ENCODE peak calls at places on chromosomes 11 and 22, in six cellular contexts. L, X, P, Z, N and J are unnamed samples.

GRCh38 chr11:95144313-95145235 is 54.9 kb downstream of the ENDOD1 start:
- DNase-seq in L (no peak), X (no peak), N (no peak), P (no peak), Z (no peak), J (no peak)

GRCh38 chr11:122186439-122187080 is 70.5 kb upstream of the BLID start:
- DNase-seq in P (peak; percentile 97), N (no peak), X (no peak), Z (no peak), L (no peak), J (no peak)

GRCh38 chr11:62399172-62399867 is 19.5 kb upstream of the SCGB1A1 start:
- DNase-seq in L (no peak), N (no peak), X (no peak), P (no peak), Z (no peak), J (peak; percentile 22)

GRCh38 chr11:27350503-27350902 is 12.5 kb downstream of the CCDC34 start:
- DNase-seq in X (no peak), P (no peak), Z (no peak), L (no peak), N (no peak), J (no peak)

GRCh38 chr11:6654281-6655019 is 1.2 kb downstream of the DCHS1 start:
- DNase-seq in L (no peak), Z (no peak), X (no peak), P (no peak), N (no peak), J (no peak)

GRCh38 chr11:4797212-4797611 is 7.0 kb downstream of the OR52R1 start:
- DNase-seq in N (no peak), X (no peak), L (no peak), Z (no peak), P (no peak), J (no peak)

GRCh38 chr11:108858624-108859023 is 193.8 kb downstream of the DDX10 start:
- DNase-seq in Z (no peak), P (no peak), N (no peak), L (no peak), X (no peak), J (no peak)

GRCh38 chr11:68261749-68262543 is 9.8 kb downstream of the C11orf24 start:
- DNase-seq in Z (no peak), N (no peak), P (no peak), X (no peak), L (peak; percentile 44), J (no peak)

GRCh38 chr11:95121687-95122086 is 32.0 kb downstream of the ENDOD1 start:
- DNase-seq in X (no peak), N (no peak), Z (no peak), P (no peak), L (no peak), J (no peak)

GRCh38 chr11:45079943-45080719 is 66.3 kb upstream of the PRDM11 start:
- DNase-seq in P (no peak), Z (peak; percentile 38), X (no peak), L (no peak), N (no peak), J (peak; percentile 45)

GRCh38 chr11:129967996-129968395 is 34.6 kb downstream of the PRDM10 start:
- DNase-seq in L (no peak), X (no peak), N (no peak), P (no peak), Z (no peak), J (no peak)

GRCh38 chr11:114307524-114308203 is 11.5 kb downstream of the NNMT start:
- DNase-seq in N (no peak), X (peak; percentile 76), Z (no peak), P (peak; percentile 59), L (peak; percentile 91), J (peak; percentile 57)

GRCh38 chr11:74671520-74672196 is 59.6 kb downstream of the CHRDL2 start:
- DNase-seq in P (peak; percentile 86), X (no peak), Z (no peak), L (no peak), N (no peak), J (no peak)

GRCh38 chr11:27663294-27663693 is 37.0 kb downstream of the BDNF start:
- DNase-seq in X (no peak), Z (no peak), P (no peak), L (no peak), N (no peak), J (no peak)

GRCh38 chr11:109859325-109859724 is 233.9 kb upstream of the ZC3H12C start:
- DNase-seq in N (no peak), P (peak; percentile 92), L (no peak), X (no peak), Z (no peak), J (no peak)

GRCh38 chr11:17986007-17986710 is 26.7 kb downstream of the SERGEF start:
- DNase-seq in X (peak; percentile 45), Z (no peak), L (no peak), P (peak; percentile 90), N (no peak), J (no peak)

GRCh38 chr22:33302049-33302545 is 243.9 kb upstream of the SYN3 start:
- DNase-seq in P (peak; percentile 60), L (peak; percentile 90), X (peak; percentile 81), N (peak; percentile 8), Z (peak; percentile 3), J (peak; percentile 79)

GRCh38 chr11:11313426-11313825 is 39.6 kb downstream of the CSNK2A3 start:
- DNase-seq in Z (no peak), X (peak; percentile 29), P (peak; percentile 50), N (no peak), L (no peak), J (no peak)

GRCh38 chr11:113567867-113568266 is 92.7 kb upstream of the DRD2 start:
- DNase-seq in N (no peak), X (no peak), P (no peak), L (no peak), Z (no peak), J (no peak)

GRCh38 chr11:73950869-73951710 is at the start of gene DNAJB13:
- DNase-seq in N (no peak), Z (no peak), X (no peak), P (peak; percentile 60), L (no peak), J (no peak)

GRCh38 chr22:46551321-46551720 is 13.9 kb upstream of the CELSR1 start:
- DNase-seq in Z (no peak), N (no peak), P (no peak), L (no peak), X (no peak), J (no peak)
- H3K27ac ChIP-seq in Z (no peak overlapping the region), N (no peak overlapping the region), P (no peak overlapping the region), L (no peak overlapping the region), X (no peak overlapping the region), J (no peak overlapping the region)

DNA sequence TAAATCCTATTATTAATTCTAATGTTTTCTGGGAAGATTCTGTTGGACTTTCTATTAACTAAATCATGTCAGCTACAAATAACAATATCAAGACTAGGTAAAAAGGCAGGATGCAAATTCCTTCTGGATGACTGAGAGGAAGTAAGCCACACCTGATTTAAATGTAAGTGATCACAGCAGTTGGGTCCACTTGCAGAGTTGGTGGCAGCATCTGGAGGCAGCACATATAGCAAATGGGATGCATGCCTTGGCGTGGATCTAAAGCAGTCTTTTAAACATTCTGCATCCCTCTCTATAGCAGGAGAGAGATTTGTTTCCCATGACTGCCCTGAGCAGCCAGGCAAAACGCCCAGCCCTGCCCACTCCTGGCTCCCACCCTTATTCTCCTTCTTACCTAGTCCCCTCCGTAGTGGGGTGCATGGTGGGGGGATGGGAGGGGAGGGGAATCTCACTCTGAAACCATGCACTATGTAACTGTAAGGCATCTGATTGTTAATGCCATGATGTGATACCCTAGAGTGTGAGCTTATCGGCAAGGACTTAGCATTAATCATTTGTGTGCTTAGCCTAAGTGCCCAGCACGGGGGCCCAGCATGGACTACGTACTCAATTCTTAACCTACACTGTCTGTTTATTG is 130.3 kb downstream of the EFCAB6 start:
- DNase-seq in Z (no peak), N (no peak), P (no peak), L (no peak), X (no peak), J (no peak)
- H3K27ac ChIP-seq in Z (no peak overlapping the region), N (no peak overlapping the region), P (no peak overlapping the region), L (no peak overlapping the region), X (no peak overlapping the region), J (no peak overlapping the region)

GRCh38 chr11:107011977-107012376 is 6.3 kb downstream of the GUCY1A2 start:
- DNase-seq in L (no peak), N (no peak), X (no peak), P (no peak), Z (no peak), J (no peak)
- H3K27ac ChIP-seq in L (no peak overlapping the region), N (no peak overlapping the region), X (no peak overlapping the region), P (no peak overlapping the region), Z (no peak overlapping the region), J (no peak overlapping the region)

GRCh38 chr22:45602824-45603301 is 68.8 kb upstream of the ATXN10 start:
- DNase-seq in P (no peak), Z (no peak), N (no peak), X (no peak), L (no peak), J (no peak)
- H3K27ac ChIP-seq in P (no peak overlapping the region), Z (no peak overlapping the region), N (no peak overlapping the region), X (no peak overlapping the region), L (no peak overlapping the region), J (no peak overlapping the region)